ENCODE peak calls at places on chromosomes 13 and 19, in ten cellular contexts. C, M, O, W, X, U, P, Y, D and H are unnamed samples.

GRCh38 chr19:1655131-1655981 is 2.9 kb upstream of the TCF3 start:
- DNase-seq in O (no peak), X (no peak), M (no peak), Y (no peak), P (no peak), C (no peak), D (no peak), U (no peak), W (no peak), H (no peak)

GRCh38 chr19:18202759-18203407 is 959 bp downstream of the RAB3A start:
- DNase-seq in W (no peak), C (no peak), M (no peak), Y (no peak), O (peak; percentile 58), X (no peak), D (no peak), U (peak; percentile 84), P (peak; percentile 49), H (no peak)

GRCh38 chr19:14435320-14436050 is 2.4 kb downstream of the PKN1 start:
- DNase-seq in O (no peak), U (no peak), C (no peak), Y (no peak), W (no peak), M (no peak), P (no peak), D (no peak), X (no peak), H (no peak)

GRCh38 chr13:22238269-22238668 is 567.4 kb downstream of the FGF9 start:
- DNase-seq in P (no peak), O (no peak), M (no peak), C (no peak), W (no peak), U (no peak), D (no peak), Y (no peak), X (no peak), H (no peak)

GRCh38 chr13:85632526-85633215 is 166.5 kb downstream of the SLITRK6 start:
- DNase-seq in O (no peak), X (no peak), Y (no peak), M (no peak), D (no peak), P (no peak), U (no peak), W (no peak), C (no peak), H (peak; percentile 5)

GRCh38 chr13:21583496-21583895 is 20.5 kb downstream of the MICU2 start:
- DNase-seq in W (no peak), D (no peak), Y (peak; percentile 42), U (peak; percentile 78), P (peak; percentile 73), X (no peak), C (no peak), O (no peak), M (no peak), H (no peak)

GRCh38 chr13:98665638-98665995 is 86.9 kb downstream of the SLC15A1 start:
- DNase-seq in W (no peak), O (no peak), X (no peak), P (no peak), C (no peak), Y (no peak), U (no peak), D (no peak), M (no peak), H (no peak)

GRCh38 chr19:7941895-7942596 is 1.4 kb downstream of the TIMM44 start:
- DNase-seq in O (no peak), P (no peak), M (no peak), Y (no peak), C (no peak), U (no peak), D (no peak), X (no peak), W (no peak), H (no peak)

GRCh38 chr13:50543767-50544166 is 299.7 kb downstream of the DLEU7 start:
- DNase-seq in P (no peak), X (peak; percentile 38), M (no peak), C (peak; percentile 82), O (no peak), W (no peak), Y (no peak), D (no peak), U (peak; percentile 36), H (peak; percentile 52)

GRCh38 chr19:57954996-57955395 is 7.5 kb upstream of the ZNF256 start:
- DNase-seq in D (no peak), X (no peak), M (no peak), W (no peak), U (no peak), C (no peak), P (no peak), Y (no peak), O (no peak), H (no peak)

GRCh38 chr13:30734434-30734833 is 909 bp upstream of the ALOX5AP start:
- DNase-seq in C (no peak), M (no peak), X (no peak), P (no peak), W (peak; percentile 70), U (no peak), O (no peak), D (no peak), Y (no peak), H (peak; percentile 70)

GRCh38 chr19:17159466-17160393 is 55.4 kb upstream of the USE1 start:
- DNase-seq in W (peak; percentile 12), P (peak; percentile 91), U (peak; percentile 92), C (no peak), X (no peak), M (no peak), D (no peak), O (peak; percentile 44), Y (no peak), H (no peak)

GRCh38 chr13:107864543-107865460 is 350.5 kb downstream of the LIG4 start:
- DNase-seq in X (no peak), Y (peak; percentile 42), D (no peak), M (no peak), O (no peak), U (peak; percentile 90), W (no peak), C (no peak), P (no peak), H (peak; percentile 87)

GRCh38 chr13:52104624-52105023 is 24.2 kb downstream of the NEK5 start:
- DNase-seq in P (no peak), D (no peak), X (no peak), Y (no peak), U (no peak), O (no peak), M (no peak), W (no peak), C (peak; percentile 28), H (no peak)

GRCh38 chr19:14061751-14062557 is at the start of gene PALM3:
- DNase-seq in C (no peak), Y (no peak), W (no peak), P (no peak), O (peak; percentile 90), U (no peak), X (no peak), D (no peak), M (no peak), H (no peak)

GRCh38 chr19:18418034-18418724 is 1.0 kb upstream of the SSBP4 start:
- DNase-seq in Y (no peak), P (no peak), O (no peak), W (no peak), X (no peak), U (no peak), C (no peak), M (no peak), D (no peak), H (no peak)

GRCh38 chr19:42252365-42253244 is 2.3 kb downstream of the ERF start:
- DNase-seq in W (no peak), M (no peak), U (peak; percentile 42), O (no peak), P (no peak), X (no peak), D (no peak), C (no peak), Y (peak; percentile 83), H (peak; percentile 81)

GRCh38 chr19:18173054-18173571 is 500 bp upstream of the IFI30 start:
- DNase-seq in P (no peak), D (peak; percentile 82), Y (peak; percentile 89), U (no peak), C (no peak), M (no peak), X (no peak), W (no peak), O (peak; percentile 64), H (peak; percentile 46)

GRCh38 chr19:49591731-49592485 is 926 bp downstream of the PRR12 start:
- DNase-seq in D (peak; percentile 66), P (peak; percentile 78), Y (peak; percentile 61), C (no peak), M (no peak), O (peak; percentile 58), X (no peak), U (peak; percentile 82), W (peak; percentile 67), H (peak; percentile 66)

GRCh38 chr13:35478384-35479222 is 2.1 kb upstream of the MAB21L1 start:
- DNase-seq in M (no peak), X (no peak), W (no peak), U (peak; percentile 65), O (no peak), D (no peak), P (peak; percentile 61), Y (no peak), C (no peak), H (no peak)

GRCh38 chr19:18896421-18896841 is 473 bp upstream of the CERS1 start:
- DNase-seq in M (no peak), X (no peak), U (peak; percentile 47), C (no peak), Y (peak; percentile 55), D (no peak), O (no peak), W (peak; percentile 54), P (no peak), H (no peak)

GRCh38 chr13:98972627-98973026 is 5.2 kb downstream of the DOCK9 start:
- DNase-seq in C (no peak), D (no peak), W (peak; percentile 17), P (no peak), U (no peak), M (no peak), X (no peak), O (no peak), Y (peak; percentile 17), H (peak; percentile 83)

GRCh38 chr13:40974460-40975407 is 44.4 kb downstream of the ELF1 start:
- DNase-seq in O (no peak), U (peak; percentile 78), P (peak; percentile 35), W (no peak), D (no peak), Y (peak; percentile 19), M (no peak), X (no peak), C (no peak), H (peak; percentile 68)

GRCh38 chr19:10911579-10912363 is 16.7 kb downstream of the YIPF2 start:
- DNase-seq in W (no peak), M (no peak), D (no peak), Y (no peak), U (no peak), C (no peak), X (no peak), O (no peak), P (peak; percentile 19), H (no peak)

GRCh38 chr19:48635966-48636858 is 967 bp downstream of the DBP start:
- DNase-seq in W (no peak), U (peak; percentile 48), P (no peak), C (no peak), M (no peak), D (no peak), X (no peak), O (peak; percentile 63), Y (no peak), H (no peak)

GRCh38 chr19:47663911-47664771 is 49.1 kb upstream of the EHD2 start:
- DNase-seq in P (no peak), W (peak; percentile 74), M (peak; percentile 92), D (peak; percentile 78), C (peak; percentile 98), X (peak; percentile 91), Y (peak; percentile 94), U (no peak), O (peak; percentile 90), H (peak; percentile 99)

GRCh38 chr13:101552797-101553196 is 100.3 kb downstream of the ITGBL1 start:
- DNase-seq in M (no peak), W (no peak), D (no peak), C (peak; percentile 78), Y (no peak), P (no peak), X (no peak), O (no peak), U (no peak), H (peak; percentile 54)

GRCh38 chr13:87124785-87125074 is 546.4 kb upstream of the SLITRK5 start:
- DNase-seq in W (no peak), U (peak; percentile 8), Y (no peak), D (no peak), M (no peak), X (no peak), O (no peak), C (no peak), P (no peak), H (no peak)